ENCODE peak calls at places on chromosome 21, in seven cellular contexts. One of them, this sample, is unnamed.

GRCh38 chr21:27570306-27570868 is 603.5 kb upstream of the ADAMTS5 start:
- DNase-seq in aorta: peak
- DNase-seq in activated naive CD8-positive, alpha-beta T cell treated with anti-CD3 and anti-CD28 coated beads for 36 hours: no peak
- DNase-seq in KBM-7: no peak
- DNase-seq in omental fat pad: no peak
- DNase-seq in dermis blood vessel endothelial cell: no peak
- DNase-seq in lower leg skin: peak
- DNase-seq in this sample: peak

GRCh38 chr21:42811960-42812359 is 67.4 kb downstream of the WDR4 start:
- DNase-seq in dermis blood vessel endothelial cell: no peak
- DNase-seq in lower leg skin: no peak
- DNase-seq in aorta: no peak
- DNase-seq in activated naive CD8-positive, alpha-beta T cell treated with anti-CD3 and anti-CD28 coated beads for 36 hours: no peak
- DNase-seq in KBM-7: no peak
- DNase-seq in omental fat pad: no peak
- DNase-seq in this sample: no peak

GRCh38 chr21:42833859-42834729 is 45.2 kb downstream of the WDR4 start:
- DNase-seq in dermis blood vessel endothelial cell: no peak
- DNase-seq in omental fat pad: no peak
- DNase-seq in aorta: no peak
- DNase-seq in activated naive CD8-positive, alpha-beta T cell treated with anti-CD3 and anti-CD28 coated beads for 36 hours: no peak
- DNase-seq in lower leg skin: peak
- DNase-seq in KBM-7: no peak
- DNase-seq in this sample: no peak

GRCh38 chr21:45209685-45210284 is 77.9 kb downstream of the POFUT2 start:
- DNase-seq in omental fat pad: no peak
- DNase-seq in lower leg skin: no peak
- DNase-seq in KBM-7: peak
- DNase-seq in dermis blood vessel endothelial cell: no peak
- DNase-seq in activated naive CD8-positive, alpha-beta T cell treated with anti-CD3 and anti-CD28 coated beads for 36 hours: no peak
- DNase-seq in aorta: peak
- DNase-seq in this sample: no peak

GRCh38 chr21:26790289-26790688 is 54.9 kb downstream of the ADAMTS1 start:
- DNase-seq in KBM-7: no peak
- DNase-seq in omental fat pad: no peak
- DNase-seq in activated naive CD8-positive, alpha-beta T cell treated with anti-CD3 and anti-CD28 coated beads for 36 hours: no peak
- DNase-seq in lower leg skin: no peak
- DNase-seq in dermis blood vessel endothelial cell: no peak
- DNase-seq in aorta: no peak
- DNase-seq in this sample: no peak

GRCh38 chr21:44527156-44527982 is 12.6 kb downstream of the KRTAP10-1 start:
- DNase-seq in dermis blood vessel endothelial cell: no peak
- DNase-seq in KBM-7: no peak
- DNase-seq in aorta: no peak
- DNase-seq in activated naive CD8-positive, alpha-beta T cell treated with anti-CD3 and anti-CD28 coated beads for 36 hours: no peak
- DNase-seq in omental fat pad: no peak
- DNase-seq in lower leg skin: peak
- DNase-seq in this sample: no peak

GRCh38 chr21:40732998-40733397 is 114.0 kb downstream of the DSCAM start:
- DNase-seq in activated naive CD8-positive, alpha-beta T cell treated with anti-CD3 and anti-CD28 coated beads for 36 hours: no peak
- DNase-seq in aorta: no peak
- DNase-seq in KBM-7: no peak
- DNase-seq in omental fat pad: no peak
- DNase-seq in dermis blood vessel endothelial cell: no peak
- DNase-seq in lower leg skin: no peak
- DNase-seq in this sample: no peak

GRCh38 chr21:27704567-27705166 is 737.8 kb upstream of the ADAMTS5 start:
- DNase-seq in lower leg skin: no peak
- DNase-seq in dermis blood vessel endothelial cell: no peak
- DNase-seq in aorta: no peak
- DNase-seq in omental fat pad: no peak
- DNase-seq in KBM-7: no peak
- DNase-seq in activated naive CD8-positive, alpha-beta T cell treated with anti-CD3 and anti-CD28 coated beads for 36 hours: no peak
- DNase-seq in this sample: no peak

GRCh38 chr21:29228306-29228705 is 70.4 kb upstream of the BACH1 start:
- DNase-seq in lower leg skin: no peak
- DNase-seq in activated naive CD8-positive, alpha-beta T cell treated with anti-CD3 and anti-CD28 coated beads for 36 hours: no peak
- DNase-seq in dermis blood vessel endothelial cell: no peak
- DNase-seq in KBM-7: peak
- DNase-seq in aorta: no peak
- DNase-seq in omental fat pad: no peak
- DNase-seq in this sample: no peak

This sample was measured in ureter.